ENCODE peak calls at places on chromosome 11, in six cellular contexts. One of them, this sample, is unnamed. For H3K9me3, the result is how much of the 10 kb centered on the place peaks cover.

GRCh38 chr11:130002352-130002845 is at the start of gene PRDM10:
- DNase-seq in IMR-90: peak
- DNase-seq in GM23248: peak
- DNase-seq in CD4-positive, alpha-beta memory T cell: peak
- DNase-seq in lung: peak
- DNase-seq in right cardiac atrium: peak
- DNase-seq in this sample: peak

GRCh38 chr11:75146711-75147110 is 4.2 kb upstream of the SLCO2B1 start:
- DNase-seq in lung: no peak
- DNase-seq in GM23248: no peak
- DNase-seq in CD4-positive, alpha-beta memory T cell: no peak
- DNase-seq in IMR-90: no peak
- DNase-seq in right cardiac atrium: no peak
- DNase-seq in this sample: no peak

GRCh38 chr11:108237058-108237481 is 14.2 kb downstream of the ATM start:
- DNase-seq in lung: no peak
- DNase-seq in CD4-positive, alpha-beta memory T cell: peak
- DNase-seq in right cardiac atrium: no peak
- DNase-seq in IMR-90: no peak
- DNase-seq in GM23248: no peak
- DNase-seq in this sample: no peak

GRCh38 chr11:46120711-46121327 is 435 bp downstream of the PHF21A start:
- DNase-seq in IMR-90: peak
- DNase-seq in CD4-positive, alpha-beta memory T cell: peak
- DNase-seq in GM23248: peak
- DNase-seq in lung: peak
- DNase-seq in right cardiac atrium: peak
- DNase-seq in this sample: no peak

GRCh38 chr11:134464981-134465730 is 53.1 kb upstream of the B3GAT1 start:
- DNase-seq in GM23248: no peak
- DNase-seq in IMR-90: no peak
- DNase-seq in CD4-positive, alpha-beta memory T cell: no peak
- DNase-seq in lung: no peak
- DNase-seq in right cardiac atrium: no peak
- DNase-seq in this sample: no peak

GRCh38 chr11:102763440-102763839 is 17.0 kb downstream of the MMP10 start:
- DNase-seq in right cardiac atrium: no peak
- DNase-seq in lung: no peak
- DNase-seq in IMR-90: peak
- DNase-seq in CD4-positive, alpha-beta memory T cell: no peak
- DNase-seq in GM23248: peak
- DNase-seq in this sample: no peak

GRCh38 chr11:6404341-6405038 is 14.2 kb downstream of the SMPD1 start:
- DNase-seq in right cardiac atrium: no peak
- DNase-seq in lung: no peak
- DNase-seq in CD4-positive, alpha-beta memory T cell: peak
- DNase-seq in IMR-90: peak
- DNase-seq in GM23248: peak
- DNase-seq in this sample: no peak

GRCh38 chr11:119318240-119319135 is 1.6 kb upstream of the MCAM start:
- DNase-seq in lung: no peak
- DNase-seq in IMR-90: peak
- DNase-seq in CD4-positive, alpha-beta memory T cell: peak
- DNase-seq in right cardiac atrium: peak
- DNase-seq in GM23248: peak
- DNase-seq in this sample: no peak

GRCh38 chr11:2428322-2428795 is 16.0 kb downstream of the TRPM5 start:
- DNase-seq in GM23248: peak
- DNase-seq in lung: peak
- DNase-seq in CD4-positive, alpha-beta memory T cell: peak
- DNase-seq in right cardiac atrium: peak
- DNase-seq in IMR-90: peak
- DNase-seq in this sample: peak

GRCh38 chr11:67372993-67373915 is at the start of gene CLCF1:
- DNase-seq in CD4-positive, alpha-beta memory T cell: peak
- DNase-seq in GM23248: peak
- DNase-seq in lung: peak
- DNase-seq in IMR-90: peak
- DNase-seq in right cardiac atrium: peak
- DNase-seq in this sample: no peak

GRCh38 chr11:18046116-18046777 is at the start of gene TPH1:
- DNase-seq in lung: peak
- DNase-seq in GM23248: peak
- DNase-seq in right cardiac atrium: peak
- DNase-seq in CD4-positive, alpha-beta memory T cell: no peak
- DNase-seq in IMR-90: peak
- DNase-seq in this sample: no peak

GRCh38 chr11:101185985-101186384 is 56.4 kb upstream of the PGR start:
- DNase-seq in GM23248: no peak
- DNase-seq in right cardiac atrium: no peak
- DNase-seq in IMR-90: no peak
- DNase-seq in CD4-positive, alpha-beta memory T cell: no peak
- DNase-seq in lung: no peak
- DNase-seq in this sample: no peak
- H3K9me3 ChIP-seq in GM23248: under half
- H3K9me3 ChIP-seq in right cardiac atrium: under half
- H3K9me3 ChIP-seq in IMR-90: under half
- H3K9me3 ChIP-seq in CD4-positive, alpha-beta memory T cell: under half
- H3K9me3 ChIP-seq in lung: under half
- H3K9me3 ChIP-seq in this sample: under half

GRCh38 chr11:70826950-70827349 is 425.4 kb downstream of the SHANK2 start:
- DNase-seq in right cardiac atrium: no peak
- DNase-seq in GM23248: no peak
- DNase-seq in IMR-90: no peak
- DNase-seq in lung: no peak
- DNase-seq in CD4-positive, alpha-beta memory T cell: no peak
- DNase-seq in this sample: no peak
- H3K9me3 ChIP-seq in right cardiac atrium: under half
- H3K9me3 ChIP-seq in GM23248: under half
- H3K9me3 ChIP-seq in IMR-90: under half
- H3K9me3 ChIP-seq in lung: under half
- H3K9me3 ChIP-seq in CD4-positive, alpha-beta memory T cell: under half
- H3K9me3 ChIP-seq in this sample: under half

GRCh38 chr11:70824590-70825300 is 426.4 kb downstream of the CTTN start:
- DNase-seq in IMR-90: no peak
- DNase-seq in CD4-positive, alpha-beta memory T cell: no peak
- DNase-seq in right cardiac atrium: peak
- DNase-seq in GM23248: no peak
- DNase-seq in lung: no peak
- DNase-seq in this sample: no peak
- H3K9me3 ChIP-seq in IMR-90: under half
- H3K9me3 ChIP-seq in CD4-positive, alpha-beta memory T cell: under half
- H3K9me3 ChIP-seq in right cardiac atrium: under half
- H3K9me3 ChIP-seq in GM23248: under half
- H3K9me3 ChIP-seq in lung: under half
- H3K9me3 ChIP-seq in this sample: under half

GRCh38 chr11:91394718-91395414 is 829.8 kb upstream of the FAT3 start:
- DNase-seq in IMR-90: no peak
- DNase-seq in right cardiac atrium: no peak
- DNase-seq in GM23248: no peak
- DNase-seq in CD4-positive, alpha-beta memory T cell: no peak
- DNase-seq in lung: no peak
- DNase-seq in this sample: no peak
- H3K9me3 ChIP-seq in IMR-90: under half
- H3K9me3 ChIP-seq in right cardiac atrium: under half
- H3K9me3 ChIP-seq in GM23248: under half
- H3K9me3 ChIP-seq in CD4-positive, alpha-beta memory T cell: under half
- H3K9me3 ChIP-seq in lung: under half
- H3K9me3 ChIP-seq in this sample: under half

DNA sequence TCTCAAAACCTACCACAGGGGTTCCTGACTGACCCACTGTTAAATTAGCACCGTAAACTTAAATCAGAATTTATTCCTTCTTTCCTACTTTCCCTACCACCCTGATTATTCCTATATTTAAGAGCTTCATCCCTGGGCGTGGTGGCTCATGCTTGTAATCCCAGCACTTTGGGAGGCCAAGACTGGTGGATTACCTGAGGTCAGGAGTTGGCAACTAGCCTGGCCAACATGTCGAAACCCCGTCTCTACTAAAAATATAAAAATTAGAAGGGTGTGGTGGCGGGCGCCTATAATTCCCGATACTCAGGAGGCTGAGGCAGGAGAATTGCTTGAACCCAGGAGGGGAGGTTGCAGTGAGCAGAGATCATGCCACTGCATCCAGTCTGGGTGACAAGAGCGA is 20.3 kb downstream of the ALG9 start:
- DNase-seq in GM23248: no peak
- DNase-seq in CD4-positive, alpha-beta memory T cell: no peak
- DNase-seq in lung: no peak
- DNase-seq in IMR-90: no peak
- DNase-seq in right cardiac atrium: no peak
- DNase-seq in this sample: no peak
- H3K9me3 ChIP-seq in GM23248: under half
- H3K9me3 ChIP-seq in CD4-positive, alpha-beta memory T cell: under half
- H3K9me3 ChIP-seq in lung: under half
- H3K9me3 ChIP-seq in IMR-90: under half
- H3K9me3 ChIP-seq in right cardiac atrium: under half
- H3K9me3 ChIP-seq in this sample: under half

GRCh38 chr11:123187221-123187620 is 7.8 kb downstream of the CLMP start:
- DNase-seq in right cardiac atrium: no peak
- DNase-seq in GM23248: peak
- DNase-seq in CD4-positive, alpha-beta memory T cell: no peak
- DNase-seq in lung: no peak
- DNase-seq in IMR-90: peak
- DNase-seq in this sample: no peak

GRCh38 chr11:123183391-123184099 is 11.5 kb downstream of the CLMP start:
- DNase-seq in IMR-90: no peak
- DNase-seq in right cardiac atrium: no peak
- DNase-seq in lung: no peak
- DNase-seq in GM23248: peak
- DNase-seq in CD4-positive, alpha-beta memory T cell: no peak
- DNase-seq in this sample: no peak

GRCh38 chr11:123186291-123186690 is 8.8 kb downstream of the CLMP start:
- DNase-seq in GM23248: peak
- DNase-seq in IMR-90: no peak
- DNase-seq in lung: no peak
- DNase-seq in CD4-positive, alpha-beta memory T cell: no peak
- DNase-seq in right cardiac atrium: no peak
- DNase-seq in this sample: no peak

GRCh38 chr11:123184531-123184930 is 10.5 kb downstream of the CLMP start:
- DNase-seq in CD4-positive, alpha-beta memory T cell: no peak
- DNase-seq in right cardiac atrium: no peak
- DNase-seq in IMR-90: no peak
- DNase-seq in lung: no peak
- DNase-seq in GM23248: peak
- DNase-seq in this sample: no peak

DNA sequence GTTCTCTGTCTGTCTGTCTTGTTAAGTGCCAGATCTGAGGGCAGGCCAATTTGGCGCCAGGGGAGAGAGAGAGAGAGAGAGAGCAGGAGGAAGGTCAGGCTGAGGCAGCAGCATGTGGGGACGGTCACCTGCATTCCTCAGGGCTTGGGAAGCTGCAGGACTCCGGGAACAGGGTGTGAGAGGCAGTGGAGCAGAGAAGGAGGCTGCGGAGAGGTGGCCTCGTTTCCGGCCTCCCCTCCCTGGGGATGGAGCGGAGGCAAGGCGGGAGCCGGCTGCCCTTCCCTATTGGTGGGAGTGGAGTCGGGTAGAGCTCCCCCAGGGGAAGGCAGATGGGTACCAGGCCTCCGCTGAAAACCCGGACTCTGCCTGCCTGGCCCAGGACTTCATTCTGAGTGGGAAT is 9.7 kb downstream of the CLMP start:
- DNase-seq in GM23248: no peak
- DNase-seq in IMR-90: no peak
- DNase-seq in lung: no peak
- DNase-seq in CD4-positive, alpha-beta memory T cell: no peak
- DNase-seq in right cardiac atrium: no peak
- DNase-seq in this sample: no peak
- H3K9me3 ChIP-seq in GM23248: under half
- H3K9me3 ChIP-seq in IMR-90: under half
- H3K9me3 ChIP-seq in lung: under half
- H3K9me3 ChIP-seq in CD4-positive, alpha-beta memory T cell: under half
- H3K9me3 ChIP-seq in right cardiac atrium: under half
- H3K9me3 ChIP-seq in this sample: under half

This sample was measured in right atrium auricular region.